ENCODE peak calls at places on chromosomes 7 and 10, in four cellular contexts. C, T, V and Q are unnamed samples.

GRCh38 chr7:123004931-123005330 is 9.4 kb upstream of the TAS2R16 start:
- DNase-seq in T (peak), C (no peak), V (no peak), Q (no peak)

GRCh38 chr7:20229652-20230500 is 12.7 kb upstream of the MACC1 start:
- DNase-seq in T (peak), V (no peak), C (no peak), Q (no peak)

GRCh38 chr7:155791214-155791737 is 21.0 kb downstream of the SHH start:
- DNase-seq in T (no peak), V (no peak), C (no peak), Q (no peak)

GRCh38 chr10:96341219-96342182 is 17.3 kb downstream of the OPALIN start:
- DNase-seq in V (no peak), T (no peak), C (no peak), Q (no peak)

GRCh38 chr7:114533151-114533550 is 118.5 kb downstream of the FOXP2 start:
- DNase-seq in C (no peak), V (no peak), T (no peak), Q (no peak)

GRCh38 chr10:13349776-13350274 is 1.7 kb upstream of the SEPHS1 start:
- DNase-seq in C (peak), T (peak), V (peak), Q (no peak)

GRCh38 chr10:113565364-113565763 is 12.5 kb downstream of the HABP2 start:
- DNase-seq in V (no peak), C (no peak), T (no peak), Q (no peak)

GRCh38 chr10:107727762-107728317 is 563.3 kb upstream of the SORCS1 start:
- DNase-seq in C (no peak), V (no peak), T (peak), Q (no peak)

GRCh38 chr10:133283931-133284330 is 7.3 kb upstream of the ADAM8 start:
- DNase-seq in T (no peak), C (no peak), V (no peak), Q (no peak)

GRCh38 chr10:317219-317868 is 182.1 kb downstream of the ZMYND11 start:
- DNase-seq in V (no peak), T (peak), C (no peak), Q (peak)

GRCh38 chr10:109205929-109206585 is 717.3 kb downstream of the XPNPEP1 start:
- DNase-seq in V (no peak), T (peak), C (no peak), Q (no peak)

GRCh38 chr7:101121996-101122932 is 4.6 kb upstream of the SERPINE1 start:
- DNase-seq in V (no peak), T (peak), C (no peak), Q (no peak)

GRCh38 chr7:158581440-158582088 is 6.1 kb downstream of the PTPRN2 start:
- DNase-seq in V (no peak), C (no peak), T (no peak), Q (no peak)

GRCh38 chr10:121449457-121450045 is 148.7 kb downstream of the FGFR2 start:
- DNase-seq in V (no peak), T (no peak), C (no peak), Q (no peak)

GRCh38 chr10:48456808-48457761 is 147.8 kb downstream of the ARHGAP22 start:
- DNase-seq in C (no peak), T (no peak), V (no peak), Q (no peak)

GRCh38 chr7:95772298-95772770 is at the start of gene DYNC1I1:
- DNase-seq in V (no peak), C (peak), T (peak), Q (no peak)

GRCh38 chr7:153320005-153320404 is 560.5 kb downstream of the ACTR3B start:
- DNase-seq in V (no peak), C (no peak), T (no peak), Q (no peak)

GRCh38 chr10:132471484-132471883 is 66.1 kb upstream of the INPP5A start:
- DNase-seq in V (no peak), T (no peak), C (no peak), Q (no peak)

GRCh38 chr7:32761451-32762320 is 129.9 kb downstream of the KBTBD2 start:
- DNase-seq in V (no peak), C (no peak), T (no peak), Q (peak)

GRCh38 chr10:100173035-100173434 is 12.8 kb downstream of the ERLIN1 start:
- DNase-seq in T (no peak), V (no peak), C (no peak), Q (no peak)